ENCODE peak calls at places on chromosome 9, in ten cellular contexts. K, I, X, A, E, F, G, B, P and S are unnamed samples.

GRCh38 chr9:93501406-93501805 is 48.0 kb upstream of the FAM120AOS start:
- DNase-seq in E (no peak), F (no peak), B (peak), I (peak), A (no peak), G (no peak), X (peak), K (peak), P (peak), S (no peak)

GRCh38 chr9:130173462-130173876 is 1.3 kb downstream of the NCS1 start:
- DNase-seq in G (no peak), X (peak), K (no peak), E (no peak), P (no peak), F (peak), I (peak), B (no peak), A (peak), S (no peak)

GRCh38 chr9:126485662-126486061 is 128.1 kb upstream of the LMX1B start:
- DNase-seq in P (no peak), A (no peak), E (no peak), G (no peak), B (no peak), I (no peak), K (no peak), F (no peak), X (no peak), S (no peak)

GRCh38 chr9:114224247-114224610 is 68.9 kb downstream of the COL27A1 start:
- DNase-seq in F (peak), A (peak), X (peak), K (no peak), G (no peak), P (peak), E (peak), I (peak), B (peak), S (peak)

GRCh38 chr9:112552229-112553050 is 65.8 kb downstream of the KIAA1958 start:
- DNase-seq in X (no peak), P (no peak), F (no peak), A (no peak), E (no peak), G (no peak), B (no peak), I (no peak), K (no peak), S (no peak)

GRCh38 chr9:92534199-92535159 is 1.3 kb downstream of the ECM2 start:
- DNase-seq in P (peak), E (no peak), I (peak), F (peak), G (no peak), A (no peak), X (peak), K (peak), B (peak), S (no peak)

GRCh38 chr9:125663127-125663526 is 43.9 kb downstream of the MAPKAP1 start:
- DNase-seq in B (peak), G (no peak), P (peak), K (peak), X (peak), F (peak), E (no peak), A (peak), I (peak), S (peak)

GRCh38 chr9:68595868-68596267 is 55.2 kb upstream of the TMEM252 start:
- DNase-seq in X (no peak), F (no peak), P (no peak), I (no peak), K (no peak), E (peak), A (no peak), B (no peak), G (no peak), S (no peak)

GRCh38 chr9:38641985-38642864 is 21.8 kb upstream of the ANKRD18A start:
- DNase-seq in B (peak), A (peak), I (peak), P (peak), X (peak), G (peak), F (peak), K (peak), E (peak), S (peak)

GRCh38 chr9:5938449-5938848 is 47.8 kb downstream of the MLANA start:
- DNase-seq in E (no peak), P (no peak), I (no peak), K (no peak), X (no peak), F (no peak), G (no peak), B (no peak), A (no peak), S (no peak)

GRCh38 chr9:114342755-114343440 is 13.2 kb downstream of the ORM2 start:
- DNase-seq in E (no peak), P (no peak), I (no peak), F (no peak), G (no peak), K (no peak), X (no peak), B (no peak), A (no peak), S (no peak)

GRCh38 chr9:119768266-119768665 is 399.0 kb upstream of the BRINP1 start:
- DNase-seq in G (no peak), P (no peak), K (no peak), A (no peak), F (no peak), E (no peak), X (no peak), B (no peak), I (no peak), S (no peak)

GRCh38 chr9:72703574-72703973 is 182.2 kb downstream of the TMC1 start:
- DNase-seq in I (peak), E (no peak), B (no peak), F (peak), K (peak), P (no peak), A (peak), G (no peak), X (no peak), S (no peak)

GRCh38 chr9:100595391-100596199 is 17.7 kb downstream of the CAVIN4 start:
- DNase-seq in K (peak), X (peak), I (peak), F (peak), E (peak), G (peak), B (peak), A (peak), P (peak), S (peak)

GRCh38 chr9:114317665-114318357 is 5.1 kb upstream of the ORM1 start:
- DNase-seq in A (peak), X (peak), I (peak), F (peak), E (no peak), B (peak), G (peak), P (peak), K (peak), S (peak)

GRCh38 chr9:21836437-21837161 is 34.2 kb downstream of the MTAP start:
- DNase-seq in A (peak), K (peak), E (no peak), G (no peak), P (peak), B (peak), X (peak), F (peak), I (peak), S (peak)

GRCh38 chr9:18668944-18669343 is 195.0 kb downstream of the ADAMTSL1 start:
- DNase-seq in B (peak), F (no peak), I (no peak), E (peak), K (no peak), G (no peak), P (no peak), A (no peak), X (no peak), S (peak)

GRCh38 chr9:13268469-13268868 is 11.0 kb downstream of the MPDZ start:
- DNase-seq in G (no peak), B (peak), F (peak), A (peak), P (peak), K (peak), X (no peak), I (no peak), E (peak), S (peak)

GRCh38 chr9:93154293-93154903 is 20.3 kb upstream of the NINJ1 start:
- DNase-seq in E (peak), P (peak), F (no peak), G (peak), B (no peak), K (peak), X (no peak), I (peak), A (no peak), S (peak)

GRCh38 chr9:106860731-106861584 is 2.0 kb upstream of the ZNF462 start:
- DNase-seq in B (peak), E (peak), P (peak), F (no peak), A (peak), K (peak), I (peak), X (peak), G (peak), S (peak)

GRCh38 chr9:97857603-97858392 is 4.8 kb downstream of the FOXE1 start:
- DNase-seq in B (no peak), I (no peak), F (no peak), G (no peak), X (no peak), E (no peak), K (no peak), P (no peak), A (no peak), S (no peak)

GRCh38 chr9:13487936-13488335 is 208.4 kb upstream of the MPDZ start:
- DNase-seq in F (no peak), B (no peak), G (no peak), P (no peak), X (no peak), E (no peak), A (no peak), I (no peak), K (no peak), S (no peak)

GRCh38 chr9:78828521-78828920 is 531.6 kb downstream of the PSAT1 start:
- DNase-seq in F (no peak), X (no peak), B (no peak), G (no peak), K (no peak), A (no peak), P (no peak), I (no peak), E (no peak), S (no peak)

GRCh38 chr9:21968331-21969010 is 25.7 kb downstream of the CDKN2A start:
- DNase-seq in A (peak), E (peak), B (peak), P (peak), X (no peak), G (no peak), I (no peak), F (no peak), K (no peak), S (peak)

GRCh38 chr9:134253596-134254205 is 72.6 kb upstream of the RXRA start:
- DNase-seq in X (peak), F (peak), P (peak), A (peak), G (no peak), E (no peak), B (peak), K (no peak), I (peak), S (no peak)

GRCh38 chr9:89661391-89661949 is 56.7 kb downstream of the GADD45G start:
- DNase-seq in X (no peak), P (no peak), G (peak), I (no peak), A (no peak), B (peak), K (no peak), E (no peak), F (no peak), S (no peak)

GRCh38 chr9:12766357-12766756 is 8.5 kb upstream of the LURAP1L start:
- DNase-seq in K (no peak), I (no peak), A (peak), X (no peak), B (no peak), P (no peak), F (no peak), E (no peak), G (no peak), S (peak)

GRCh38 chr9:131977074-131977838 is 102.4 kb downstream of the MED27 start:
- DNase-seq in E (no peak), G (no peak), I (no peak), F (no peak), B (no peak), X (no peak), K (no peak), A (no peak), P (no peak), S (no peak)

GRCh38 chr9:129328357-129329103 is 150.5 kb upstream of the IER5L start:
- DNase-seq in G (no peak), P (peak), I (no peak), X (no peak), F (peak), E (no peak), B (no peak), K (peak), A (no peak), S (no peak)

GRCh38 chr9:93958121-93958874 is 3.1 kb upstream of the BARX1 start:
- DNase-seq in G (no peak), I (no peak), K (no peak), E (peak), F (no peak), P (no peak), B (no peak), A (no peak), X (no peak), S (no peak)

GRCh38 chr9:105157178-105157583 is 87.3 kb upstream of the SLC44A1 start:
- DNase-seq in X (peak), A (peak), B (peak), F (peak), K (peak), G (peak), E (peak), I (peak), P (peak), S (peak)

GRCh38 chr9:107712390-107712789 is 222.8 kb upstream of the KLF4 start:
- DNase-seq in B (peak), E (no peak), I (no peak), K (peak), P (peak), G (no peak), F (peak), X (peak), A (peak), S (peak)

GRCh38 chr9:134707031-134707680 is 65.6 kb downstream of the COL5A1 start:
- DNase-seq in B (peak), E (no peak), F (peak), G (peak), A (peak), I (peak), P (peak), K (peak), X (peak), S (no peak)

GRCh38 chr9:87138128-87139040 is 191.1 kb upstream of the GAS1 start:
- DNase-seq in X (no peak), P (no peak), E (no peak), F (peak), A (peak), I (peak), G (no peak), B (no peak), K (no peak), S (no peak)

GRCh38 chr9:117046666-117047327 is 359.7 kb downstream of the TRIM32 start:
- DNase-seq in X (no peak), E (peak), I (no peak), P (peak), B (no peak), A (no peak), F (no peak), K (peak), G (no peak), S (no peak)

GRCh38 chr9:12838546-12838945 is 63.7 kb downstream of the LURAP1L start:
- DNase-seq in B (no peak), X (peak), K (peak), G (no peak), I (peak), A (no peak), E (no peak), P (peak), F (no peak), S (no peak)

GRCh38 chr9:91119147-91119546 is 242.6 kb downstream of the AUH start:
- DNase-seq in I (peak), K (peak), X (peak), F (peak), E (peak), P (peak), G (no peak), B (peak), A (peak), S (peak)

GRCh38 chr9:86944974-86945867 is 2.1 kb downstream of the GAS1 start:
- DNase-seq in B (peak), A (peak), E (peak), G (peak), P (peak), I (peak), F (no peak), X (peak), K (peak), S (no peak)

GRCh38 chr9:21994526-21994995 is at the start of gene CDKN2B-AS1:
- DNase-seq in P (peak), I (peak), A (peak), G (peak), E (peak), X (peak), F (peak), K (peak), B (peak), S (peak)

GRCh38 chr9:96217756-96218693 is 84.0 kb downstream of the HSD17B3 start:
- DNase-seq in A (peak), P (peak), X (peak), F (peak), I (peak), K (peak), B (peak), E (peak), G (peak), S (peak)
- H3K4me3 ChIP-seq in A (peak), P (peak), X (peak), F (peak), I (peak), K (peak), B (peak), E (no peak), G (peak), S (peak)

DNA sequence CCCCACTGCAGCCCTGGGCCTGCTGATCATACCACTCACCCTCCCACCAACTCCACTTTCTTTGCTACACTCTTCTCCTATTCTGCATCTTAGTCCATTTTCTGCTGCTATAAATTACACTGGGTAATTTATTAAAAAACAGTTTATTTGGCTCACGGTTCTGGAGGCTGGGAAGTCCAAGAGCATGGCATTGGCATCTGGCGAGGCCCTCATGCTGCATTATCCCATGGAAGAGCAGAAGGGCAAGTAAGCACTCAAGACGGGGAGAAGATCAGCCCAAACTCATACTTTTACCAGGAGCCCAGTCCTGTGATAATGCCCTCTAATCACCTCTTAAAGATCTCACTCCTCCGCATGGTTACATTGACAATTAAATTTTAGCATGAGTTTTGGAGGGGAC is 9.4 kb downstream of the GLIPR2 start:
- DNase-seq in F (no peak), X (no peak), G (no peak), A (no peak), P (no peak), B (no peak), E (no peak), K (no peak), I (no peak), S (no peak)
- H3K4me3 ChIP-seq in F (no peak), X (no peak), G (no peak), A (no peak), P (no peak), B (no peak), E (no peak), K (no peak), I (no peak), S (no peak)

GRCh38 chr9:128159073-128159783 is 837 bp upstream of the BBLN start:
- DNase-seq in A (no peak), X (no peak), K (no peak), I (no peak), E (no peak), F (no peak), P (no peak), B (no peak), G (peak), S (no peak)
- H3K4me3 ChIP-seq in A (peak), X (peak), K (peak), I (peak), E (no peak), F (peak), P (peak), B (no peak), G (peak), S (peak)

DNA sequence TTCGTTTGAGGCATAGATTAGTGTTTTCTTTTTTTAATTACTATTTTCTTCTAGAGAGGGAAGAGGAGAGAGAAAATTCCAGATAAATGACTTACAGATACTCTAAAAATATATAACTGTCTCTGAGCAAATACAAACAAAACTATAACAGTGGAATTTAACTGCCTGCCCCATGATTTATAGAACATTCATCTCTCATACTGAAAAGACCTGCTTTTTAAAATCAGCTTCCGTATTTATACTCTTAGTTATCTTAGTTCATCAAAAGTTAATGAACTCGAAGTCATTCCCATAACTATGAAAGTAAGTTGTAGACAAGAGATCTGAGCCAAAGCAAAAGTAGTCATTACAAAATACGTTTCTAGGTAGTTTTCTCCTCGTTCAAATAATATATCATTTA is 123.8 kb upstream of the DMRT1 start:
- DNase-seq in P (no peak), I (no peak), E (no peak), B (no peak), F (no peak), K (no peak), G (no peak), X (no peak), A (no peak), S (no peak)
- H3K4me3 ChIP-seq in P (no peak), I (no peak), E (no peak), B (no peak), F (no peak), K (no peak), G (no peak), X (no peak), A (no peak), S (no peak)

GRCh38 chr9:83346655-83347393 is 191.4 kb downstream of the FRMD3 start:
- DNase-seq in B (no peak), X (no peak), G (no peak), P (peak), A (no peak), F (no peak), K (no peak), I (no peak), E (no peak), S (no peak)
- H3K4me3 ChIP-seq in B (no peak), X (no peak), G (no peak), P (no peak), A (no peak), F (no peak), K (no peak), I (no peak), E (no peak), S (no peak)

GRCh38 chr9:95009459-95009858 is 283.0 kb downstream of the AOPEP start:
- DNase-seq in I (peak), A (no peak), X (no peak), G (no peak), K (no peak), P (no peak), B (no peak), F (peak), E (no peak), S (peak)
- H3K4me3 ChIP-seq in I (no peak), A (no peak), X (no peak), G (no peak), K (no peak), P (no peak), B (no peak), F (no peak), E (no peak), S (peak)

GRCh38 chr9:124219290-124219605 is 38.5 kb upstream of the NEK6 start:
- DNase-seq in B (no peak), F (no peak), G (no peak), X (no peak), I (no peak), P (no peak), K (no peak), A (no peak), E (no peak), S (no peak)

GRCh38 chr9:124215956-124216355 is 41.8 kb upstream of the NEK6 start:
- DNase-seq in B (no peak), G (no peak), K (no peak), I (no peak), A (no peak), F (no peak), E (no peak), X (no peak), P (no peak), S (no peak)

GRCh38 chr9:124216474-124217176 is 41.1 kb upstream of the NEK6 start:
- DNase-seq in E (no peak), F (no peak), B (no peak), I (no peak), P (no peak), X (no peak), G (no peak), K (no peak), A (peak), S (no peak)

GRCh38 chr9:124218438-124219289 is 39.1 kb upstream of the NEK6 start:
- DNase-seq in K (peak), G (peak), P (peak), F (peak), B (peak), I (peak), X (peak), E (no peak), A (peak), S (peak)

DNA sequence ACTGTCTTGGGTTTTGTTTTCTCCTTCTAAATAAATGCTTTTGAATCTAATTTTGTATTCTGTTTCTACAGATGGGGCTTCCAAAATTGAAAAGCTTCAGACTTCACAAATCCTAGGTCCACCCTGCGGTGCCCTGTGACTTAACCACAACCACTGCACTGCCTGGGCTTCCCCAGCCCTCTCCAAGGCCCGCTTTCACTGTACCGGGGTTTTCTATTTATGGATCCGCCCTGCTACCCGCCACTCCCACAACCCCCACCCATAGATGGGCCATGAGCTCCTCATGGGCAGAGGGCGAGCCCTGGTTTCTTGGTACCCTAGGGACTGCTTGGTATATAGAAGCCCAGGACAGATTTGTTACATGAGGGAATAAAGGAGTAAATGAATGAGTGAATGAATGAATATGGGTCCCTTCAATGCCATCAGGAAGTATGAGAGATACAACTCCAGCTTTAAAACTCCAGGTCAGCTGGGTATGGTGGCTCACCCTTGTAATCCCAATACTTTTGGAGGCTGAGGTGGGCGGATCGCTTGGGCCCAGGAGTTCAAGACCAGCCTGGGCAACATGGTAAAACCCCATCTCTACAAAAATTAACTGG is 39.8 kb upstream of the NEK6 start:
- DNase-seq in F (no peak), X (no peak), A (no peak), I (no peak), P (no peak), E (no peak), B (no peak), K (no peak), G (no peak), S (no peak)
- H3K4me3 ChIP-seq in F (no peak), X (no peak), A (no peak), I (no peak), P (no peak), E (no peak), B (no peak), K (no peak), G (no peak), S (no peak)